ENCODE peak calls at places on chromosomes 11 and 22, in eight cellular contexts. One of them, this sample, is unnamed.

GRCh38 chr11:131278472-131278871 is 91.9 kb upstream of the NTM start:
- DNase-seq in A549: no peak
- DNase-seq in mammary epithelial cell: no peak
- DNase-seq in neural progenitor cell: no peak
- DNase-seq in suprapubic skin: no peak
- DNase-seq in GM23248: no peak
- DNase-seq in A673: no peak
- DNase-seq in cardiac muscle cell: no peak
- DNase-seq in this sample: no peak

GRCh38 chr22:40289991-40290459 is 56.3 kb upstream of the ADSL start:
- DNase-seq in A549: no peak
- DNase-seq in mammary epithelial cell: peak; percentile 29
- DNase-seq in GM23248: no peak
- DNase-seq in neural progenitor cell: no peak
- DNase-seq in cardiac muscle cell: no peak
- DNase-seq in A673: no peak
- DNase-seq in suprapubic skin: no peak
- DNase-seq in this sample: no peak

GRCh38 chr22:40004836-40005235 is 10.1 kb downstream of the FAM83F start:
- DNase-seq in mammary epithelial cell: no peak
- DNase-seq in suprapubic skin: no peak
- DNase-seq in cardiac muscle cell: no peak
- DNase-seq in GM23248: no peak
- DNase-seq in A673: no peak
- DNase-seq in neural progenitor cell: no peak
- DNase-seq in A549: no peak
- DNase-seq in this sample: no peak

GRCh38 chr11:105862736-105863367 is 159.2 kb downstream of the MSANTD4 start:
- DNase-seq in mammary epithelial cell: peak; percentile 35
- DNase-seq in A673: peak; percentile 76
- DNase-seq in neural progenitor cell: peak; percentile 61
- DNase-seq in suprapubic skin: no peak
- DNase-seq in cardiac muscle cell: peak; percentile 62
- DNase-seq in A549: no peak
- DNase-seq in GM23248: peak; percentile 65
- DNase-seq in this sample: no peak

GRCh38 chr22:22061085-22062077 is 78.8 kb upstream of the TOP3B start:
- DNase-seq in GM23248: peak; percentile 66
- DNase-seq in cardiac muscle cell: no peak
- DNase-seq in neural progenitor cell: no peak
- DNase-seq in mammary epithelial cell: peak; percentile 54
- DNase-seq in A673: peak; percentile 27
- DNase-seq in A549: peak; percentile 6
- DNase-seq in suprapubic skin: no peak
- DNase-seq in this sample: no peak

GRCh38 chr22:38732251-38732815 is 23.5 kb downstream of the SUN2 start:
- DNase-seq in mammary epithelial cell: no peak
- DNase-seq in neural progenitor cell: no peak
- DNase-seq in cardiac muscle cell: no peak
- DNase-seq in A673: no peak
- DNase-seq in suprapubic skin: no peak
- DNase-seq in GM23248: no peak
- DNase-seq in A549: no peak
- DNase-seq in this sample: no peak

GRCh38 chr11:90531001-90531400 is 308.2 kb upstream of the CHORDC1 start:
- DNase-seq in A549: no peak
- DNase-seq in cardiac muscle cell: no peak
- DNase-seq in GM23248: no peak
- DNase-seq in mammary epithelial cell: no peak
- DNase-seq in A673: no peak
- DNase-seq in neural progenitor cell: no peak
- DNase-seq in suprapubic skin: no peak
- DNase-seq in this sample: no peak

GRCh38 chr11:100329352-100329751 is 357.7 kb upstream of the ARHGAP42 start:
- DNase-seq in A673: no peak
- DNase-seq in neural progenitor cell: no peak
- DNase-seq in mammary epithelial cell: peak; percentile 51
- DNase-seq in GM23248: no peak
- DNase-seq in A549: no peak
- DNase-seq in cardiac muscle cell: no peak
- DNase-seq in suprapubic skin: no peak
- DNase-seq in this sample: peak; percentile 32

GRCh38 chr11:78208257-78209165 is 19.8 kb downstream of the USP35 start:
- DNase-seq in suprapubic skin: no peak
- DNase-seq in mammary epithelial cell: no peak
- DNase-seq in GM23248: peak; percentile 73
- DNase-seq in A549: no peak
- DNase-seq in neural progenitor cell: no peak
- DNase-seq in A673: no peak
- DNase-seq in cardiac muscle cell: no peak
- DNase-seq in this sample: no peak

DNA sequence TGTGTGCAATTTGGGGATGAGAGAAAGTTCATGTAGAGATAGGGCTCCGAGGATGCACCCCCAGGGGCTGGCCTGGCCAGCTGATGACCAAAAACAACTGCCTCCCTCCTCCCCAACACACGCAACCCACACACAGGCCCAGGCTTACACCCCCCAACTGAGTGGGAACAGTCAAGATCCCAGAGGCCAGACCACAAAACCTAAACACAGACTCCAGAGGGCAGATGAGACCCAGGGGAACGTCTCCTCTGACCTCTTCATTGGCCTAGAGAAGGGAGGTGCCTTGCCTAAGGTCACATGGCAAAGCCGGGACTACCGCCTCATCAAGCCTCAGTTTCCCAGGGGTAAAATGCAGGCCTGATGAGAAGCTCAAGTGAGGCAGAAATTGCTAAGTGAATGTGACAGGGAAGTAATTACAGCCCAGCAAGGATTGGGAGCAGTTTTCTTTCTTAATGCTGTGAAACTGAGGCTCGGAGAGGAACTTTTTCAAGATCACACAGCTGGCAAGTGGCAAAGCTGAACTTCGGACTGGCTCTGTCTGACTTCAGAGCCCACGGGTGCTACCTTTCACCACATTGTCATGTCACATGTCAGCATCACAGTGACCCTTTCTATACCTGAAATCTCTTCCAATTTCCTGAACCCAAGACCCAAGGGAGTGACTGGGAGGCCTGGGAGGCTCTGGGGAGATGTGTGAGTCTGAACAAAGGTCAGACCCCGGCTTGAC is 69.9 kb upstream of the WNT11 start:
- DNase-seq in GM23248: no peak
- DNase-seq in suprapubic skin: no peak
- DNase-seq in A673: no peak
- DNase-seq in mammary epithelial cell: no peak
- DNase-seq in cardiac muscle cell: no peak
- DNase-seq in neural progenitor cell: no peak
- DNase-seq in A549: no peak
- DNase-seq in this sample: no peak
- H3K4me1 ChIP-seq in GM23248: no peaks in the 10 kb centered on the region
- H3K4me1 ChIP-seq in suprapubic skin: no peaks in the 10 kb centered on the region
- H3K4me1 ChIP-seq in A673: no peaks in the 10 kb centered on the region
- H3K4me1 ChIP-seq in mammary epithelial cell: no peaks in the 10 kb centered on the region
- H3K4me1 ChIP-seq in cardiac muscle cell: no peaks in the 10 kb centered on the region
- H3K4me1 ChIP-seq in neural progenitor cell: peaks cover 5% of the 10 kb centered on the region
- H3K4me1 ChIP-seq in A549: no peaks in the 10 kb centered on the region
- H3K4me1 ChIP-seq in this sample: no peaks in the 10 kb centered on the region

GRCh38 chr11:8149726-8150125 is 19.1 kb downstream of the RIC3 start:
- DNase-seq in A549: no peak
- DNase-seq in suprapubic skin: no peak
- DNase-seq in cardiac muscle cell: no peak
- DNase-seq in A673: no peak
- DNase-seq in mammary epithelial cell: no peak
- DNase-seq in GM23248: no peak
- DNase-seq in neural progenitor cell: no peak
- DNase-seq in this sample: no peak
- H3K4me1 ChIP-seq in A549: no peaks in the 10 kb centered on the region
- H3K4me1 ChIP-seq in suprapubic skin: no peaks in the 10 kb centered on the region
- H3K4me1 ChIP-seq in cardiac muscle cell: no peaks in the 10 kb centered on the region
- H3K4me1 ChIP-seq in A673: no peaks in the 10 kb centered on the region
- H3K4me1 ChIP-seq in mammary epithelial cell: no peaks in the 10 kb centered on the region
- H3K4me1 ChIP-seq in GM23248: no peaks in the 10 kb centered on the region
- H3K4me1 ChIP-seq in neural progenitor cell: peaks cover 4% of the 10 kb centered on the region
- H3K4me1 ChIP-seq in this sample: no peaks in the 10 kb centered on the region

GRCh38 chr11:102438311-102439062 is 14.1 kb downstream of the TMEM123 start:
- DNase-seq in A673: no peak
- DNase-seq in GM23248: peak; percentile 39
- DNase-seq in cardiac muscle cell: no peak
- DNase-seq in A549: no peak
- DNase-seq in mammary epithelial cell: no peak
- DNase-seq in neural progenitor cell: no peak
- DNase-seq in suprapubic skin: no peak
- DNase-seq in this sample: no peak
- H3K4me1 ChIP-seq in A673: no peaks in the 10 kb centered on the region
- H3K4me1 ChIP-seq in GM23248: peaks cover 25% of the 10 kb centered on the region
- H3K4me1 ChIP-seq in cardiac muscle cell: no peaks in the 10 kb centered on the region
- H3K4me1 ChIP-seq in A549: no peaks in the 10 kb centered on the region
- H3K4me1 ChIP-seq in mammary epithelial cell: no peaks in the 10 kb centered on the region
- H3K4me1 ChIP-seq in neural progenitor cell: no peaks in the 10 kb centered on the region
- H3K4me1 ChIP-seq in suprapubic skin: peaks cover 6% of the 10 kb centered on the region
- H3K4me1 ChIP-seq in this sample: no peaks in the 10 kb centered on the region

DNA sequence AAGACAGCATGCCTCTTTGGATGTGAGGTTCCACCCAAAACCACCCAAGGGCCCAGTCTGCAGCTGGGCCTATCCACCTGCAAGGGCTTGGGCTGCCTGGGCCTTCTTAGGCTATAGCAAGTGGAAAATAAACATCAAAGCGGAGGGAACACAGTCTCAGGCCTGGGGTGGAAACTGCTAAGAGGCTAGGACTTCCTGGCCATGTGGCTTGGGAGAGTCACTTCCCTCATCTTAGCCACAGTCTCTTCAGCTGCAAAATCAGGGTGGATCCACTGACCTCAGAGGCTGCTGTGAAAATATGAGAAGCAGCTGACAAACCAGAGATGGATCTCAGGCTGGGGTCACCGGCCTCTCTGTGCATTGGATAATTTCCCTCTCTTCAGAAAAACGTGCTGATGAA is 30.6 kb upstream of the TFIP11 start:
- DNase-seq in GM23248: no peak
- DNase-seq in A673: no peak
- DNase-seq in cardiac muscle cell: no peak
- DNase-seq in suprapubic skin: no peak
- DNase-seq in neural progenitor cell: no peak
- DNase-seq in mammary epithelial cell: no peak
- DNase-seq in A549: no peak
- DNase-seq in this sample: no peak
- H3K4me1 ChIP-seq in GM23248: no peaks in the 10 kb centered on the region
- H3K4me1 ChIP-seq in A673: no peaks in the 10 kb centered on the region
- H3K4me1 ChIP-seq in cardiac muscle cell: no peaks in the 10 kb centered on the region
- H3K4me1 ChIP-seq in suprapubic skin: peaks cover 16% of the 10 kb centered on the region
- H3K4me1 ChIP-seq in neural progenitor cell: no peaks in the 10 kb centered on the region
- H3K4me1 ChIP-seq in mammary epithelial cell: peaks cover 10% of the 10 kb centered on the region
- H3K4me1 ChIP-seq in A549: no peaks in the 10 kb centered on the region
- H3K4me1 ChIP-seq in this sample: peaks cover 5% of the 10 kb centered on the region

GRCh38 chr11:126104420-126104819 is 41.8 kb upstream of the CDON start:
- DNase-seq in A549: no peak
- DNase-seq in GM23248: no peak
- DNase-seq in cardiac muscle cell: peak; percentile 56
- DNase-seq in mammary epithelial cell: no peak
- DNase-seq in suprapubic skin: no peak
- DNase-seq in A673: peak; percentile 74
- DNase-seq in neural progenitor cell: peak; percentile 86
- DNase-seq in this sample: no peak

GRCh38 chr11:126109941-126110731 is 47.5 kb upstream of the CDON start:
- DNase-seq in neural progenitor cell: no peak
- DNase-seq in mammary epithelial cell: no peak
- DNase-seq in GM23248: peak; percentile 89
- DNase-seq in A673: no peak
- DNase-seq in suprapubic skin: no peak
- DNase-seq in cardiac muscle cell: no peak
- DNase-seq in A549: no peak
- DNase-seq in this sample: no peak

GRCh38 chr11:126105022-126105747 is 42.5 kb upstream of the CDON start:
- DNase-seq in suprapubic skin: no peak
- DNase-seq in neural progenitor cell: no peak
- DNase-seq in cardiac muscle cell: no peak
- DNase-seq in GM23248: no peak
- DNase-seq in A673: no peak
- DNase-seq in mammary epithelial cell: no peak
- DNase-seq in A549: no peak
- DNase-seq in this sample: no peak

GRCh38 chr11:126105748-126106080 is 43.0 kb upstream of the CDON start:
- DNase-seq in GM23248: no peak
- DNase-seq in mammary epithelial cell: no peak
- DNase-seq in cardiac muscle cell: no peak
- DNase-seq in A549: no peak
- DNase-seq in suprapubic skin: no peak
- DNase-seq in A673: no peak
- DNase-seq in neural progenitor cell: no peak
- DNase-seq in this sample: no peak

DNA sequence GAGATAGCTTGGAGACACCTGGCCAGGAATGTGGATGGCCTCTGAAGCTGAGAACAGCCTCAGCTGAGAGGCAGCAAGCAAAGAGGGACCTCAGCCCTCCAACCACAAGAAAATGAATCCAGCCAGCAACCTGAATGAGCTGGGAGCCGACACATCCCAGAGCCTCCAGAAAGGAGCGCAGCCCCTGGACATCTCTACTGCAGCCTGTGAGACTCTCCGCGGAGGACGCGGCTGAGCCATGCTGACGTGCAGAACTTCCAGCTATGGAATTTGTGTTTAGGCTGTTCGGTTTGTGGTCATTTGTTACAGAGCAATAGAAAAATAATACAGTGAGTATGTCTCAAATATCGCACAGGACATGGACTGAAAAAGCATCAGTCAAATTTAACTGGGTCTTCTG is 44.3 kb upstream of the CDON start:
- DNase-seq in cardiac muscle cell: no peak
- DNase-seq in neural progenitor cell: no peak
- DNase-seq in GM23248: no peak
- DNase-seq in A549: no peak
- DNase-seq in A673: no peak
- DNase-seq in mammary epithelial cell: no peak
- DNase-seq in suprapubic skin: no peak
- DNase-seq in this sample: no peak
- H3K4me1 ChIP-seq in cardiac muscle cell: peaks cover 17% of the 10 kb centered on the region
- H3K4me1 ChIP-seq in neural progenitor cell: peaks cover 35% of the 10 kb centered on the region
- H3K4me1 ChIP-seq in GM23248: peaks cover 27% of the 10 kb centered on the region
- H3K4me1 ChIP-seq in A549: no peaks in the 10 kb centered on the region
- H3K4me1 ChIP-seq in A673: peaks cover 19% of the 10 kb centered on the region
- H3K4me1 ChIP-seq in mammary epithelial cell: no peaks in the 10 kb centered on the region
- H3K4me1 ChIP-seq in suprapubic skin: peaks cover 10% of the 10 kb centered on the region
- H3K4me1 ChIP-seq in this sample: no peaks in the 10 kb centered on the region